ENCODE peak calls at places on chromosomes 6 and 20, in four cellular contexts. T is fibroblast of lung, F is RWPE2, E is ascending aorta. N is an unnamed sample.

GRCh38 chr6:152124432-152125074 is 317.1 kb downstream of the ESR1 start:
- DNase-seq in E (no peak), T (peak; percentile 58), F (no peak), N (no peak)

GRCh38 chr20:47300071-47300470 is 56.4 kb downstream of the ZMYND8 start:
- DNase-seq in E (no peak), F (no peak), T (peak; percentile 89), N (no peak)

GRCh38 chr6:154197176-154197850 is 158.3 kb downstream of the OPRM1 start:
- DNase-seq in F (no peak), E (no peak), T (peak; percentile 71), N (no peak)

GRCh38 chr6:150894935-150895686 is 29.6 kb downstream of the MTHFD1L start:
- DNase-seq in F (no peak), E (peak; percentile 43), T (peak; percentile 72), N (no peak)

GRCh38 chr20:21398109-21398480 is 769 bp upstream of the NKX2-4 start:
- DNase-seq in T (no peak), F (no peak), E (no peak), N (no peak)

GRCh38 chr6:112482373-112482772 is 135.2 kb downstream of the RFPL4B start:
- DNase-seq in E (no peak), F (no peak), T (peak; percentile 60), N (no peak)

GRCh38 chr6:17032595-17033591 is 69.0 kb upstream of the STMND1 start:
- DNase-seq in F (no peak), E (peak; percentile 86), T (peak; percentile 95), N (no peak)

GRCh38 chr6:151577257-151577656 is 83.4 kb downstream of the CCDC170 start:
- DNase-seq in T (no peak), F (no peak), E (no peak), N (no peak)

GRCh38 chr20:25285091-25285647 is 37.3 kb downstream of the PYGB start:
- DNase-seq in T (no peak), F (peak; percentile 29), E (peak; percentile 50), N (no peak)

GRCh38 chr6:5205035-5205469 is 55.7 kb downstream of the LYRM4 start:
- DNase-seq in E (no peak), T (no peak), F (no peak), N (no peak)

GRCh38 chr6:110039996-110040383 is 61.9 kb downstream of the GPR6 start:
- DNase-seq in E (no peak), F (no peak), T (peak; percentile 12), N (no peak)

GRCh38 chr6:163860194-163861081 is 445.9 kb downstream of the QKI start:
- DNase-seq in E (no peak), F (no peak), T (peak; percentile 77), N (no peak)

GRCh38 chr6:41704028-41704427 is 31.4 kb downstream of the TFEB start:
- DNase-seq in E (no peak), F (no peak), T (no peak), N (no peak)

GRCh38 chr6:140494321-140495085 is 1120.1 kb upstream of the CITED2 start:
- DNase-seq in T (peak; percentile 16), F (no peak), E (no peak), N (no peak)

GRCh38 chr6:3876131-3876530 is 27.0 kb downstream of the FAM50B start:
- DNase-seq in E (no peak), T (no peak), F (no peak), N (no peak)

GRCh38 chr6:12001004-12001705 is 11.0 kb upstream of the HIVEP1 start:
- DNase-seq in F (no peak), E (no peak), T (no peak), N (no peak)

DNA sequence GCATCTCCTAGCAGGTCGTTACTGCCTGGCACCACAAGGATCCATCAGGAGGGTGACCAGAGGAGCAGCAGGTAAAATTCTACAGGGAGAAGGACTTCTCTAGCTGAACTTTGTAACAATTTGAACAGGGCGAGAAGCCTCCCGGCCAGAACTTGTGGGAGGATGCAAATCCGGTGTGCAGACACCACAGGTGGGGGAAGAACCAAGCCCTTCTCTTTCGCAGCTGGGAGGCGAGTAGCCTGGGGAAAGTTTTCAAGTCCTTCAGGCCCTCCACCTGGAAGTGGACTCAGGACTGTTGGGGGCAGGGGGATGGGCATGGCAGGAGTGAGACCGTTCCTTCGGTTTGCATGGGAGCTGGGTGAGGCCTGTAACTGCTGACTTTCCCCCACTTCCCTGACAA is 42.7 kb upstream of the FAM210B start:
- DNase-seq in E (no peak), F (no peak), T (no peak), N (no peak)
- H3K9me3 ChIP-seq in E (no peaks in the 10 kb centered on the region), F (no peaks in the 10 kb centered on the region), T (no peaks in the 10 kb centered on the region), N (peaks cover 9% of the 10 kb centered on the region)

GRCh38 chr6:167396659-167397490 is 72.0 kb downstream of the TTLL2 start:
- DNase-seq in F (no peak), T (no peak), E (no peak), N (no peak)

GRCh38 chr6:167399599-167399998 is 74.7 kb downstream of the TTLL2 start:
- DNase-seq in F (no peak), T (no peak), E (no peak), N (no peak)

GRCh38 chr6:167397712-167398111 is 72.8 kb downstream of the TTLL2 start:
- DNase-seq in F (no peak), T (no peak), E (no peak), N (no peak)

GRCh38 chr6:167399051-167399387 is 74.1 kb downstream of the TTLL2 start:
- DNase-seq in T (no peak), E (no peak), F (no peak), N (no peak)

GRCh38 chr6:167398214-167399050 is 73.5 kb downstream of the TTLL2 start:
- DNase-seq in F (no peak), E (no peak), T (no peak), N (no peak)
- H3K9me3 ChIP-seq in F (no peaks in the 10 kb centered on the region), E (no peaks in the 10 kb centered on the region), T (no peaks in the 10 kb centered on the region), N (no peaks in the 10 kb centered on the region)

DNA sequence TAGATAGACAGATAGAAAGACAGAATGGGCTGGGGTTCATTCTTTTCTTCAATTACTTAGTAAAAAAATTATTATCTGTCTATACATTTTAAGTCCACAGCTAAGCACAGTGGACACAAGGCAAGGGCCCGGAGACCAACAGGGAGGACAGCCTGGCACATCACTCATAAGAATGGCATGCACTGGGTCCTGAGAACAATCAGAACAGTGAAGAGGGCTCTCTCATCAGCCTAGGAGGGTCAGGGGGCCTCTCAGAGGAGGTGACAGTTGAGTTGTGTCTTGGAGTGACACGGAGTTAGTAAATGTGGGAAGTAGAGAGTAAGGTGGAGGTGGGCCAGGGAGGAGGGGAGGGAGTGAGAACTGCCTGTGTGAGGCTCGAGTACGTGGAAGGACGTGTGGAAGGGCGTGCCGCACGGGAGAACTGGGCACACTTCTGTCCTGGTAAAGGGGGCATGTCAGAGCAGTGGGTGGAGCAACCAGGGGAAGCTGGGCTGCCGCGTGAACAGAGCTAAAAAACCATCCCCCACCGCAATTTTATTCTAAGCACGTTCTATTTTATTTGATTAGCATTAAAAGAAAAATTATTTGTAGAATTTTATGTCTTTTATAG is 45.1 kb upstream of the DSP start:
- DNase-seq in T (no peak), E (no peak), F (no peak), N (no peak)
- H3K9me3 ChIP-seq in T (no peaks in the 10 kb centered on the region), E (no peaks in the 10 kb centered on the region), F (no peaks in the 10 kb centered on the region), N (no peaks in the 10 kb centered on the region)

GRCh38 chr20:53044296-53044695 is 72.1 kb downstream of the TSHZ2 start:
- DNase-seq in T (no peak), F (no peak), E (no peak), N (no peak)
- H3K9me3 ChIP-seq in T (no peaks in the 10 kb centered on the region), F (no peaks in the 10 kb centered on the region), E (no peaks in the 10 kb centered on the region), N (no peaks in the 10 kb centered on the region)

DNA sequence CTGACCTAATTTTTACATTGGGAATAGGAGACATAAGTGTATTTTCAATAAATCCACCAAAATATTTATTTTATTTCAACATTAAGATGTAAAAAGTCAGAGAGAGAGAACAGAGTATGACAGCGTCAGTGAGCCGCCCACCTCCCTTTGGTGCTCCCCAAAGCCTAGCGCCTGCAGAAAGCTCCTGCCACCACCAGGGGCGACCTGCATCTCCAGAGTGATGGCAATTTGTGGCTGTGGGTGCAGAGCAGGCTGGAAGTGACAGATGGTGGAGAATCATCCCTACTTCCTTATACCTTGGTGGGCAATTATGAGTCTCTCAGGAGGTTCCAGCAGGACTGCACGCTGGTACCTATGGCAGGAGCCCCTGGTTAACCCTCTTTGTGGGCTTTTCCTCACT is 87.3 kb downstream of the PTPRT start:
- DNase-seq in T (no peak), E (no peak), F (no peak), N (no peak)
- H3K9me3 ChIP-seq in T (no peaks in the 10 kb centered on the region), E (no peaks in the 10 kb centered on the region), F (peaks cover 3% of the 10 kb centered on the region), N (no peaks in the 10 kb centered on the region)

GRCh38 chr20:55158446-55158845 is 683.1 kb downstream of the DOK5 start:
- DNase-seq in T (peak; percentile 68), F (no peak), E (no peak), N (no peak)

GRCh38 chr20:55160996-55161395 is 685.6 kb downstream of the DOK5 start:
- DNase-seq in T (peak; percentile 99), F (no peak), E (no peak), N (no peak)

GRCh38 chr20:55155360-55155759 is 680.0 kb downstream of the DOK5 start:
- DNase-seq in F (no peak), T (no peak), E (no peak), N (no peak)

GRCh38 chr20:55159230-55159629 is 683.8 kb downstream of the DOK5 start:
- DNase-seq in F (no peak), T (peak; percentile 74), E (no peak), N (no peak)

GRCh38 chr20:55160022-55160421 is 684.6 kb downstream of the DOK5 start:
- DNase-seq in T (peak; percentile 75), E (no peak), F (no peak), N (no peak)
- H3K9me3 ChIP-seq in T (no peaks in the 10 kb centered on the region), E (no peaks in the 10 kb centered on the region), F (no peaks in the 10 kb centered on the region), N (no peaks in the 10 kb centered on the region)

N was measured in T-helper 17 cell.